ENCODE peak calls at places on chromosome 18, in seven cellular contexts. V, P, B, W, S, F and J are unnamed samples.

GRCh38 chr18:30650499-30650898 is 392.0 kb downstream of the DSC3 start:
- DNase-seq in V (no peak), B (no peak), F (no peak), S (no peak), P (no peak), W (no peak), J (no peak)

GRCh38 chr18:42920621-42921020 is 194.9 kb downstream of the RIT2 start:
- DNase-seq in V (no peak), S (no peak), P (no peak), B (no peak), W (no peak), F (no peak), J (no peak)

GRCh38 chr18:48931680-48932461 is 18.9 kb downstream of the SMAD7 start:
- DNase-seq in P (peak; percentile 50), W (peak; percentile 49), F (no peak), B (no peak), S (no peak), V (no peak), J (no peak)

GRCh38 chr18:11121426-11121825 is 27.9 kb downstream of the PIEZO2 start:
- DNase-seq in W (no peak), V (no peak), B (no peak), P (no peak), S (no peak), F (peak; percentile 5), J (no peak)

GRCh38 chr18:23237524-23238151 is 102.4 kb downstream of the CABLES1 start:
- DNase-seq in V (peak; percentile 65), F (no peak), P (peak; percentile 61), S (peak; percentile 52), B (peak; percentile 77), W (no peak), J (no peak)

GRCh38 chr18:27921904-27922541 is 254.9 kb downstream of the CDH2 start:
- DNase-seq in W (no peak), S (no peak), F (peak; percentile 29), V (no peak), B (no peak), P (no peak), J (no peak)

GRCh38 chr18:46104128-46104911 is at the start of gene HAUS1:
- DNase-seq in W (peak; percentile 91), B (peak; percentile 91), F (peak; percentile 83), V (peak; percentile 94), S (peak; percentile 94), P (peak; percentile 95), J (peak; percentile 95)

GRCh38 chr18:13437034-13437433 is 218.5 kb downstream of the LDLRAD4 start:
- DNase-seq in V (no peak), S (no peak), B (no peak), F (no peak), W (no peak), P (no peak), J (no peak)

GRCh38 chr18:22902093-22902492 is 31.0 kb upstream of the RBBP8 start:
- DNase-seq in P (no peak), S (no peak), W (no peak), B (no peak), V (no peak), F (no peak), J (no peak)

GRCh38 chr18:53322163-53322562 is 902.3 kb downstream of the MBD2 start:
- DNase-seq in V (no peak), F (no peak), P (no peak), S (no peak), B (no peak), W (no peak), J (no peak)

GRCh38 chr18:77899972-77900754 is 650.5 kb downstream of the GALR1 start:
- DNase-seq in S (no peak), V (peak; percentile 47), P (peak; percentile 14), B (no peak), F (peak; percentile 33), W (peak; percentile 64), J (no peak)

GRCh38 chr18:49072940-49073339 is 122.2 kb upstream of the SMAD7 start:
- DNase-seq in B (no peak), S (no peak), W (no peak), P (no peak), F (no peak), V (no peak), J (no peak)

GRCh38 chr18:58325521-58325908 is 281.5 kb downstream of the NEDD4L start:
- DNase-seq in P (no peak), W (no peak), S (no peak), B (no peak), F (no peak), V (no peak), J (no peak)

GRCh38 chr18:45383228-45383627 is 232.0 kb upstream of the SLC14A2 start:
- DNase-seq in S (no peak), W (no peak), F (no peak), P (no peak), V (no peak), B (no peak), J (no peak)

GRCh38 chr18:77113361-77114069 is 19.1 kb downstream of the MBP start:
- DNase-seq in S (peak; percentile 15), B (peak; percentile 12), F (no peak), V (no peak), W (no peak), P (no peak), J (peak; percentile 55)

GRCh38 chr18:11987527-11987926 is 6.2 kb downstream of the IMPA2 start:
- DNase-seq in W (no peak), B (no peak), S (no peak), P (no peak), V (no peak), F (peak; percentile 26), J (no peak)

DNA sequence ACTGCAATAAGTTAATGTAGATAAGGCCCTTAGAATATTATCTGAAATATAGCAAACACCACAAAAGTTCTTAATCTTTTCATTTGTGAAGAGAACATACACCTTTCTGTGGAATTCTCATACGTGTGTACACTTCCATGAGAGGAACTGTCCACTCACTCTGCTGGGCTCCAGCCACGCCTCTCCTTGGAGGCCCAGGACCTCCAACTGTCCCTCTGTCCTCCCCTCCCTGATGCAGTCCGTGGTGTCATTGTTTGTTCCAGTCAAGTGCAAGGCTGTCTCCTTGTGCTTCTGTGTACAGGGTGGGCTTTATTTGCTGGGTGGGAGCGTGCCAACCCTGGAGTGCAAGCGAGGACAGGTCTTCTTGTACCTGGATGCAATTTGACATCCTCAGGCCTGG is 8.7 kb downstream of the RAB12 start:
- DNase-seq in W (no peak), F (no peak), V (no peak), S (no peak), P (no peak), B (no peak), J (no peak)
- TF ChIP-seq POLR2A in W (no peak), F (no peak), V (no peak), S (no peak), P (no peak), B (no peak), J (no peak)

GRCh38 chr18:55763298-55763697 is 175.3 kb upstream of the TCF4 start:
- DNase-seq in F (peak; percentile 16), S (no peak), P (no peak), W (no peak), V (no peak), B (no peak), J (no peak)
- H3K4me1 ChIP-seq in F (peaks cover 14% of the 10 kb centered on the region), S (no peaks in the 10 kb centered on the region), P (no peaks in the 10 kb centered on the region), W (peaks cover 10% of the 10 kb centered on the region), V (no peaks in the 10 kb centered on the region), B (no peaks in the 10 kb centered on the region), J (no peaks in the 10 kb centered on the region)

DNA sequence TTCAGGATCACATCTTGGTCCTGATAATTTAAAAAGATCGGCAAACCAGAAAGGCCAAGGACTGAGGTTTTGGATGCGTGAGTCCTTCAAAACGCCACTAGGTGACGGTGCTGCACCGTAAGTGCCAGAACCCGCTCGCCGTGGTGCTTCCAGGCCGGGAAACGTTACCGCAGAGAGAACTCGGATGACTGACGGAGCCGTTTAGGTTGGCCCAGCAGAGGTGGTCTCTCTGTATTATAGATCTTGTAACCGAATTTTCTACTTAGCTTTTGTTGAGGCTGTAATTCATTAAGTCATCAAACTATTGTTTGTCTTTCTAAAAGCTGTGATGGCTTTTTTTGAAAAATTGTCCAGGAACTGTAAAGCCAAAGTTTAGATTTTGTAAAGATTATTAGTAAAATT is 39.8 kb upstream of the ADCYAP1 start:
- DNase-seq in F (peak; percentile 75), B (peak; percentile 52), S (peak; percentile 59), V (peak; percentile 74), P (peak; percentile 60), W (peak; percentile 92), J (peak; percentile 69)
- TF ChIP-seq POLR2A in F (no peak), B (no peak), S (no peak), V (no peak), P (no peak), W (no peak), J (no peak)

GRCh38 chr18:62186656-62187542 is at the start of the genes PIGN and RELCH:
- DNase-seq in W (peak; percentile 95), B (peak; percentile 97), S (peak; percentile 96), P (peak; percentile 96), F (peak; percentile 96), V (peak; percentile 93), J (peak; percentile 97)
- H3K4me1 ChIP-seq in W (no peaks in the 10 kb centered on the region), B (no peaks in the 10 kb centered on the region), S (peaks cover 39% of the 10 kb centered on the region), P (peaks cover 25% of the 10 kb centered on the region), F (peaks cover 28% of the 10 kb centered on the region), V (peaks cover 19% of the 10 kb centered on the region), J (peaks cover 52% of the 10 kb centered on the region)